ENCODE peak calls at places on chromosomes 5 and 9, in four cellular contexts. E is CD4-positive, alpha-beta memory T cell; G is CD8-positive, alpha-beta T cell; N is IMR-90. P is an unnamed sample. For H3K4me1, the result is how much of the 10 kb centered on the place peaks cover.

GRCh38 chr5:42772265-42772993 is 15.8 kb downstream of the CCDC152 start:
- DNase-seq in E (no peak), G (no peak), N (no peak), P (no peak)

GRCh38 chr9:98009926-98010325 is 26.8 kb downstream of the ANP32B start:
- DNase-seq in E (no peak), G (no peak), N (peak), P (no peak)

GRCh38 chr9:77469515-77470197 is 178.5 kb downstream of the GNA14 start:
- DNase-seq in E (no peak), G (no peak), N (no peak), P (peak)

GRCh38 chr9:128894764-128895163 is 12.8 kb downstream of the LRRC8A start:
- DNase-seq in E (no peak), G (no peak), N (no peak), P (no peak)

GRCh38 chr5:89606901-89607554 is 724.0 kb upstream of the MEF2C start:
- DNase-seq in E (no peak), G (no peak), N (no peak), P (no peak)

GRCh38 chr5:141757402-141757801 is 75.4 kb upstream of the ARAP3 start:
- DNase-seq in E (no peak), G (no peak), N (peak), P (peak)

GRCh38 chr5:43631182-43631910 is 28.4 kb downstream of the NNT start:
- DNase-seq in E (peak), G (peak), N (peak), P (peak)

GRCh38 chr5:31133488-31133887 is 60.0 kb upstream of the CDH6 start:
- DNase-seq in E (no peak), G (no peak), N (peak), P (peak)

GRCh38 chr9:127589955-127590370 is 22.1 kb upstream of the STXBP1 start:
- DNase-seq in E (no peak), G (peak), N (peak), P (peak)

GRCh38 chr5:17951392-17952169 is 317.3 kb downstream of the TAF11L14 start:
- DNase-seq in E (no peak), G (no peak), N (no peak), P (no peak)

GRCh38 chr5:87252283-87252605 is 15.4 kb upstream of the RASA1 start:
- DNase-seq in E (no peak), G (no peak), N (no peak), P (no peak)

GRCh38 chr5:86909461-86909881 is 291.7 kb downstream of the COX7C start:
- DNase-seq in E (no peak), G (no peak), N (peak), P (peak)

GRCh38 chr9:127802576-127803443 is at the start of gene FPGS:
- DNase-seq in E (peak), G (peak), N (peak), P (peak)

GRCh38 chr9:121298689-121299112 is 30.7 kb downstream of the GSN start:
- DNase-seq in E (no peak), G (no peak), N (no peak), P (no peak)

GRCh38 chr9:128552744-128553221 is 396 bp downstream of the SPTAN1 start:
- DNase-seq in E (no peak), G (peak), N (no peak), P (peak)

GRCh38 chr9:21070171-21070571 is 7.6 kb downstream of the IFNB1 start:
- DNase-seq in E (no peak), G (no peak), N (peak), P (peak)

GRCh38 chr9:14317667-14318255 is 3.8 kb upstream of the NFIB start:
- DNase-seq in E (no peak), G (no peak), N (no peak), P (no peak)

GRCh38 chr9:116336133-116336862 is 182.7 kb downstream of the PAPPA start:
- DNase-seq in E (no peak), G (no peak), N (peak), P (peak)

GRCh38 chr5:177427211-177427822 is 841 bp downstream of the GRK6 start:
- DNase-seq in E (no peak), G (no peak), N (no peak), P (peak)
- H3K4me1 ChIP-seq in E (half or more), G (half or more), N (under half), P (under half)

DNA sequence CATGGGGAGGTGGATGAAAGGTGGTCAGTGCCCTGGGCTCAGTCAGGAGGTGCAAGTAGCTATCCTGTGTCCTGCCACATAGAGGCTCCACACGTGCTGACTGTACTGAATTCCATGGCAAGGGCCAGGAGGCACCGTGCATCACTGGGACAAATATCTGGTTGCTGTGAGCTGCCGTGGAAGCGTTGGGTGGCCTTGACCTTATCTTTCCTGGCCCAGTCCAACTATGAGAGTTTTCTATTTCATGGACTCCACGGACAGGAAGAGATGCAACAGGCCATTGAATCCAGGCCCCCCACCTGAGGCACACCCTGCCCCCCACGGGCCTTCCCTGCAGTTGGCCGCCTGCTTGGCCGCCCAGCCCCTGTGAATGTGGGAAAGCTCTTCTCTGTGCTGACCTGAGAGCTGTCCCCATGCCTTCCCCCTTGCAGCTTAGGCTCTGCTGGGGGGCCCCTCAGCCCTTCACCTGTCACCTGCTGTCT is 1.7 kb downstream of the GRHPR start:
- DNase-seq in E (no peak), G (no peak), N (no peak), P (no peak)
- H3K4me3 ChIP-seq in E (no peak), G (no peak), N (no peak), P (peak)

DNA sequence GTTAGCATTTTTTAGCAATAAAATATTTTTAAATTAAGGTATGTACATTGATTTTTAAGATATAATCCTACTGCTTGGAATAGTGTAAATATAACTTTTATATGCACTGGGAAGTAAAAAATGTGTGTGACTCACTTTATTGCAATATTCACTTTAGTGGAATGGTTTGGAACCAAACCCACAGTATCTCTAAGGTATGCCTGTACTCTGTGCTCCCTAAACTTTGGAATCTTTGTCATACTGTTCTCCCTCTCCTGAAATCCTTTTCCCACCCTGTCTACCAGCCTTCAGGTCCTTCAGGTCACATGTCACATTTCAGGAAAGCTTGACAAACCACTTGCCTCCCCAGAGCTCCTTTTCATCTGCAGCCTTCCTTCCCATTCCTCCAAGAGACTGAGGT is 308.7 kb downstream of the SPOCK1 start:
- DNase-seq in E (no peak), G (no peak), N (peak), P (peak)
- H3K4me1 ChIP-seq in E (under half), G (under half), N (under half), P (half or more)

DNA sequence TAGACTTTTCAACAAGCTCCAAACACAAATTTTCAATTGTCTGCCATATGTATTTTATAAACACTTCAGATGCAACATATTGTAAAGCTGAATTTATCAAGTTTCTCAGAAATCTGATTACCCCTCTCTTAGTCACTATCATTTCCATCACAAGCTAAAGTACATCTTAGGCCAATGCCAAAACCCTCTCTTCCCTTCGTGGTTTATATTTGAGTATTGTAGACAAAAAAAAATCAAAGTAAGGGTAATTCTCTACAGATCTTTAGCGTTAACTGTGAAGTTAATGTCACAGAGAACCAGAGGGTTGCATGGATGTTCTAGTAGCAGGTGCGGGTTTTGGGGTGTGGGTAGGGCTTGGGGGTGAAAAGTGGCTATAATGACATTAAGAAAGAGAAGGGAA is 387.7 kb upstream of the PTGER4 start:
- DNase-seq in E (no peak), G (no peak), N (no peak), P (no peak)
- H3K4me3 ChIP-seq in E (no peak), G (no peak), N (no peak), P (no peak)

GRCh38 chr5:157598350-157598936 is 22.9 kb upstream of the ADAM19 start:
- DNase-seq in E (no peak), G (no peak), N (no peak), P (no peak)
- H3K4me1 ChIP-seq in E (half or more), G (under half), N (under half), P (under half)

P was measured in adipocyte.